ENCODE peak calls at places on chromosome 3, in nine cellular contexts. B is HepG2, H is mesendoderm, X is IMR-90, I is MM.1S, E is colonic mucosa, W is NT2/D1, D is SK-N-SH, C is endodermal cell. K is an unnamed sample. For H3K36me3, the result is how much of the 10 kb centered on the place peaks cover.

GRCh38 chr3:191303596-191303995 is 25.6 kb upstream of the CCDC50 start:
- DNase-seq in B (no peak), H (no peak), X (no peak), I (no peak), E (no peak), W (no peak), D (peak), C (no peak), K (no peak)

GRCh38 chr3:69712244-69712643 is 27.0 kb upstream of the MITF start:
- DNase-seq in B (no peak), H (no peak), X (no peak), I (no peak), E (no peak), W (no peak), D (no peak), C (no peak), K (no peak)

GRCh38 chr3:138694287-138695007 is 85.9 kb downstream of the FAIM start:
- DNase-seq in B (no peak), H (peak), X (peak), I (no peak), E (no peak), W (no peak), D (no peak), C (no peak), K (peak)

GRCh38 chr3:178777718-178778411 is 241.6 kb downstream of the KCNMB2 start:
- DNase-seq in B (no peak), H (no peak), X (peak), I (no peak), E (no peak), W (no peak), D (no peak), C (no peak), K (peak)

GRCh38 chr3:9915252-9916141 is 1.4 kb upstream of the IL17RC start:
- DNase-seq in B (peak), H (peak), X (peak), I (peak), E (peak), W (no peak), D (peak), C (peak), K (peak)

GRCh38 chr3:188689101-188689574 is 482.6 kb upstream of the TPRG1 start:
- DNase-seq in B (no peak), H (no peak), X (peak), I (no peak), E (no peak), W (no peak), D (no peak), C (peak), K (no peak)

GRCh38 chr3:194671511-194671899 is 486 bp downstream of the LSG1 start:
- DNase-seq in B (peak), H (peak), X (peak), I (peak), E (no peak), W (no peak), D (peak), C (no peak), K (peak)

GRCh38 chr3:107904536-107905066 is 186.2 kb downstream of the CD47 start:
- DNase-seq in B (no peak), H (no peak), X (no peak), I (no peak), E (no peak), W (no peak), D (no peak), C (no peak), K (no peak)

GRCh38 chr3:134859341-134859740 is 64.3 kb downstream of the EPHB1 start:
- DNase-seq in B (no peak), H (no peak), X (no peak), I (no peak), E (no peak), W (no peak), D (no peak), C (peak), K (no peak)

GRCh38 chr3:15433531-15433930 is 6.1 kb downstream of the EAF1 start:
- DNase-seq in B (no peak), H (no peak), X (no peak), I (no peak), E (no peak), W (no peak), D (no peak), C (no peak), K (no peak)

GRCh38 chr3:15428539-15428938 is 1.1 kb downstream of the EAF1 start:
- DNase-seq in B (no peak), H (peak), X (peak), I (no peak), E (no peak), W (no peak), D (no peak), C (no peak), K (peak)

GRCh38 chr3:15429080-15429479 is 1.7 kb downstream of the EAF1 start:
- DNase-seq in B (no peak), H (no peak), X (no peak), I (no peak), E (no peak), W (no peak), D (no peak), C (no peak), K (no peak)

GRCh38 chr3:15430624-15431023 is 3.2 kb downstream of the EAF1 start:
- DNase-seq in B (no peak), H (no peak), X (no peak), I (no peak), E (no peak), W (no peak), D (no peak), C (no peak), K (no peak)

DNA sequence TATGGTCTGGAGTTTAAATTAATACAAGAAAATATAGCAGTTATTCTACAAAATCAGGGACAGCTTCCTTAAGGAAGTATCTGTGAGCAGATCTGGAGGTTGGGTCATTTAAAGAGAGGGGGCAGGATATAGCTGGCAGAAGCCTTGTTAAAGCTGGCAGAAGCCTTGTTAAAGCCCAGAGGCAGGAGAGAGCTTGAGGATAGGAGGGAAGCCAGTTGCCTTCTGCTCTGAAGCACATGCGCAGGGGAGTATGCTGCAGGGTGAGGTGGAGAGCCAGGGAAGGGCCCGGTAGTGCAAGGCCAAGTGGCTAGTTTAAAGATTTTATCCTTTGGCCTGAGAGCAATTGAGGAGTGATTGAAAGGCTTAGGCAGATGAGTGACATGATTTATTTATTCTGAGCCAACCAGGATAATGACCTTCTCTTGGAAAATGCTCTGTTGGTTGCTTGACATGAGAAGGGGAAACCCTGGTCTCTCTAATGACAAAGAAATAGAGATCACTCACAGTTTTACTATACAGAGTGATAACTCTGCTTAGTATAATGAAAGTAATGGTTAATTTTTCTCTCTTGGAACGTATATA is 3.9 kb downstream of the EAF1 start:
- DNase-seq in B (no peak), H (no peak), X (no peak), I (no peak), E (no peak), W (no peak), D (no peak), C (no peak), K (no peak)
- H3K36me3 ChIP-seq in B (half or more), H (under half), X (under half), I (under half), E (under half), W (half or more), D (half or more), C (half or more), K (under half)

GRCh38 chr3:53158700-53159414 is 2.2 kb upstream of the PRKCD start:
- DNase-seq in B (no peak), H (no peak), X (no peak), I (no peak), E (no peak), W (no peak), D (no peak), C (no peak), K (no peak)
- H3K9ac ChIP-seq in B (peak), H (no peak), X (no peak), I (no peak), E (peak), W (no peak), D (no peak), C (no peak), K (no peak)

DNA sequence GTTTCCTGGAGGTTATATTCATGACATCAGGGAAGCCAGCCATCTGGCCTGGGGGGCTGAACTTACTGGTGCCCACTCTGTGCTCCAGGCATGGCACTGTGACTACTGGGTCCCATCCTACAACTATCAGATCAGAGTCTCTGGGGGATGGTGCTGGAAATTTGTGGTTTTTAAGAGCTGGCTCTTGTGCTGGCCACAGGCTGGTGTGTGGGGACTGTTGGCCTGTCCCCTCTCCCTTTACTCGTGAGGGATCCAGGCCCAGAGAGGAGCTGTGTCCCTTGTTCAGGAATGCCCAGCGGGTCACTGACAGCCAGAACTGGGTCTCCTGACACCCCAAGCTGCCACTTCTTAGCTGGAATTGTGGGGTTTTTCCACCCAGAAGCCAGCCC is 44.5 kb upstream of the SEC22A start:
- DNase-seq in B (no peak), H (no peak), X (no peak), I (no peak), E (peak), W (no peak), D (no peak), C (peak), K (no peak)
- H3K36me3 ChIP-seq in B (half or more), H (under half), X (under half), I (under half), E (under half), W (half or more), D (under half), C (half or more), K (under half)

GRCh38 chr3:32106929-32107362 is 526 bp downstream of the GPD1L start:
- DNase-seq in B (no peak), H (no peak), X (no peak), I (no peak), E (peak), W (no peak), D (no peak), C (peak), K (peak)

GRCh38 chr3:32102289-32102688 is 4.1 kb upstream of the GPD1L start:
- DNase-seq in B (no peak), H (no peak), X (no peak), I (no peak), E (no peak), W (no peak), D (no peak), C (no peak), K (no peak)

GRCh38 chr3:32104492-32104891 is 1.9 kb upstream of the GPD1L start:
- DNase-seq in B (no peak), H (no peak), X (peak), I (no peak), E (no peak), W (no peak), D (no peak), C (no peak), K (peak)

GRCh38 chr3:32106132-32106928 is at the start of gene GPD1L:
- DNase-seq in B (peak), H (peak), X (peak), I (peak), E (peak), W (peak), D (peak), C (peak), K (peak)

DNA sequence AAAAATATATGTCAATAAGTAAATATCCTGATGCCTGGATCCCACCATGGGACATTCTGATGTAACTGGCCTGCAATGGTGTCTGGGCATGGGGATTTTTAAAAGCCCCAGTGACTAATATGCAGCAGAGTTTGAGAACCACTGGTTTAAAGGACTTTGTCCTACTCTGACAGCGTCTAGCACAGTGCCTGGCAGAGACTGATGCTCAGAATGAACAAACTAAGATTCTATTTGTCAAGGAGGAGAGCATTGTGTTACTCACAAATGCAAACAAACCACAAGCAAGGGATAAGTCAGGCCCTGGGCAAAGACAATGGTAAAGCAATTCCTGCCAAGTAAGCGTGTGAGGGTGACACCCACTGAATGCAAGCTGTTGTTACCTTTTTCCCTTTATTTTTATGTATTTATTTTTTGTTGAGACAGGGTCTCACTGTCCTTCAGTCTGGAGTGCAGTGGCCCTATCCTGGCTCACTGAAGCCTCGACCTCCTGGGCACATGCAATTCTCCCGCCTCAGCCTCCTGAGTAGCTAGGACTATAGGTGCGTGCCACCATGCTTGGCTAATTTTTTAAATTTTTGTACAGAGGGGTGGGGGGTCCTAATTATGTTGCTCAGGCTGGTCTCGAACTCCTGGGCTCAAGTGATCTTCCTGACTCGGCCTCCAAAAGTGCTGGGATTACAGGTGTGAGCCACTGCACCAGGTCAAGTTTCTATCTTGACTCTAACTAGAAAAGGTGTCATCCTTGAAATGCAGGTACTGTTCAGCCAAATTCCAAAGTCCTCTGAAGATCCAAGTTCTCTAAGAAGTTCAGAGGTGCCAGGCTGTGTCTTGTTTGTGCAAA is 909 bp upstream of the GPD1L start:
- DNase-seq in B (no peak), H (no peak), X (peak), I (no peak), E (peak), W (no peak), D (no peak), C (no peak), K (peak)
- H3K9ac ChIP-seq in B (peak), H (no peak), X (peak), I (no peak), E (no peak), W (no peak), D (no peak), C (no peak), K (peak)

GRCh38 chr3:100361897-100362296 is 27.3 kb downstream of the NIT2 start:
- DNase-seq in B (no peak), H (no peak), X (no peak), I (no peak), E (no peak), W (no peak), D (no peak), C (no peak), K (no peak)

GRCh38 chr3:100366424-100366823 is 31.9 kb downstream of the NIT2 start:
- DNase-seq in B (no peak), H (no peak), X (no peak), I (no peak), E (no peak), W (no peak), D (no peak), C (no peak), K (no peak)

GRCh38 chr3:100360757-100361496 is 26.4 kb downstream of the NIT2 start:
- DNase-seq in B (no peak), H (no peak), X (no peak), I (no peak), E (no peak), W (no peak), D (no peak), C (no peak), K (peak)

GRCh38 chr3:100368421-100368820 is 32.5 kb downstream of the TOMM70 start:
- DNase-seq in B (no peak), H (no peak), X (no peak), I (no peak), E (no peak), W (no peak), D (no peak), C (no peak), K (no peak)

GRCh38 chr3:100364421-100364820 is 29.9 kb downstream of the NIT2 start:
- DNase-seq in B (no peak), H (no peak), X (no peak), I (no peak), E (no peak), W (no peak), D (no peak), C (no peak), K (no peak)
- H3K36me3 ChIP-seq in B (under half), H (under half), X (under half), I (under half), E (under half), W (half or more), D (half or more), C (half or more), K (half or more)

GRCh38 chr3:123618768-123619484 is 34.1 kb upstream of the HACD2 start:
- DNase-seq in B (no peak), H (no peak), X (peak), I (no peak), E (peak), W (no peak), D (no peak), C (no peak), K (peak)
- H3K9ac ChIP-seq in B (no peak), H (no peak), X (peak), I (no peak), E (peak), W (no peak), D (no peak), C (no peak), K (no peak)

DNA sequence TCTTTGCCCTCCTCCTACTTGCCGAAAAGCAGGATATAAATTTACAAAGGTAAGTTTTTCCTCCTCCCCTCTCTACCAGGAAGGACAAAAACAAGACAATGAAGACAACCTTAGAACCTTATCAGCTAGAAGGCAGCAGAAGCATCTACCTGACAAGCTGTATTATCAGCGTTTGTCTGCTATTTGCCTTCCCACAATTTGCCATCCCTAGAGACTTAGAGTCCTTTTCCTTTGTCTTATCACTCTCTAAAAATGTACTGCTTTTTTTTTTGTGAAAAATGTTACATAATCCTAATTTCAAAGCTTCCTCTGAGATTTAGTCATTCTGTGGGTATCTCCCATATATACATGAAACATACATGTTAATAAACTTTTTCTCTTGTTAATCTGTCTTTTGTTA is 176.9 kb upstream of the PROK2 start:
- DNase-seq in B (no peak), H (no peak), X (no peak), I (no peak), E (no peak), W (no peak), D (no peak), C (no peak), K (no peak)
- H3K36me3 ChIP-seq in B (under half), H (under half), X (under half), I (under half), E (under half), W (under half), D (under half), C (under half), K (under half)

GRCh38 chr3:16430717-16431630 is 82.5 kb downstream of the RFTN1 start:
- DNase-seq in B (no peak), H (no peak), X (no peak), I (no peak), E (no peak), W (no peak), D (no peak), C (no peak), K (no peak)

GRCh38 chr3:16432714-16433113 is 80.8 kb downstream of the RFTN1 start:
- DNase-seq in B (no peak), H (no peak), X (no peak), I (no peak), E (no peak), W (no peak), D (no peak), C (no peak), K (no peak)

GRCh38 chr3:16437640-16438039 is 75.9 kb downstream of the RFTN1 start:
- DNase-seq in B (no peak), H (no peak), X (no peak), I (no peak), E (no peak), W (no peak), D (no peak), C (no peak), K (no peak)

GRCh38 chr3:16429086-16429485 is 84.4 kb downstream of the RFTN1 start:
- DNase-seq in B (no peak), H (no peak), X (no peak), I (no peak), E (no peak), W (no peak), D (no peak), C (no peak), K (no peak)

DNA sequence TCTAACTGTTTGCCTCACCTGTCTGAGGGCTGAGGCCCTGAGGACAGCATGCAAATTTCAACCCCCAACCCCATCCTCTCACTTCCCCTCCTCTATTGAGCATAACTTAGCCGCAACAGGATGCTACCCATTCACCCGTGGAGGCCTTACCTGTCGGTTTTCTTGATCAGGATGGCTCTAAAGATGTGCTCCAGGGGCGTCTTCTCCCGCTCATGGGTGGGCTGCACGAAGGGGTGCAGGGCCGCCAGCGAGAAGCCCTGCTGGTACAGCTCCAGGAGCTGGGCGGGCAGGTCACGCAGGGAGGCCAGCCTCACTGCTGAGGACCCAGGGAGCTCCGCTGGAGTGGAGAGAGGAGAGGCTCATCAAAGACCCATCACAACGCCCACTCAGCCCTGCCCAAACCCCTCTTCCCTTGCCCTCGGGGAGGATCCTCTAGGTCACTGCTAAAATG is 79.8 kb downstream of the RFTN1 start:
- DNase-seq in B (no peak), H (no peak), X (no peak), I (no peak), E (no peak), W (no peak), D (no peak), C (no peak), K (no peak)
- H3K9ac ChIP-seq in B (no peak), H (no peak), X (no peak), I (no peak), E (no peak), W (no peak), D (no peak), C (no peak), K (no peak)

DNA sequence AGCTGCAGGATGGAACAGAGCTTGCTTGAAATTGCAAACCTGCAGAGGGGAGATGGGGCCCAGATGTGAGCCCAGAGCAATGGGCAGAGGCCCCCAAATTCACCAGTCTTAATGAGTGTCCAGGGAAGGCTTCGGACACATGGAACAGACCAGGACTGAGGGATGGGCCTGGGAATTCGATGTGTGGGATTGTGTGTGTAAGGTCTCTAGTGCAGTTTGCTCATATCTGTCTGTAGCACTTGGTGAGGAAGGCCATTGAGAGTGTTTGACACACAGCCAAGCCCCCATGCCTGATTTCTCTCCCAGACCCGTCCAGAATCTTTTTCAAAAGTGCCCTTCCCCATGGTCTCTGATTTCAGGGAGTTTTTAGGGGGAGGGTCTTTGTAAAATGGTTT is 17.2 kb downstream of the TEX264 start:
- DNase-seq in B (no peak), H (no peak), X (no peak), I (no peak), E (no peak), W (no peak), D (no peak), C (no peak), K (no peak)
- H3K36me3 ChIP-seq in B (half or more), H (under half), X (under half), I (under half), E (under half), W (under half), D (half or more), C (under half), K (under half)